ENCODE peak calls at places on chromosomes 7 and 10, in ten cellular contexts. V is tibial nerve, P is endothelial cell of umbilical vein, C is body of pancreas, A is sigmoid colon, U is esophagus squamous epithelium, Q is upper lobe of left lung, T is uterus, K is A549, O is IMR-90. I is an unnamed sample.

GRCh38 chr10:127679642-127680255 is 57.2 kb upstream of the FOXI2 start:
- DNase-seq in A (no peak), Q (no peak), V (no peak), O (no peak), P (no peak), T (no peak), U (no peak), C (no peak), K (no peak), I (no peak)

GRCh38 chr10:97291357-97292096 is 910 bp downstream of the ARHGAP19 start:
- DNase-seq in Q (no peak), U (no peak), P (no peak), A (no peak), O (no peak), C (no peak), T (no peak), K (no peak), V (no peak), I (no peak)

GRCh38 chr10:103072276-103072675 is 120.8 kb downstream of the NT5C2 start:
- DNase-seq in P (no peak), K (no peak), Q (no peak), V (no peak), T (no peak), A (no peak), C (no peak), U (no peak), O (no peak), I (no peak)

GRCh38 chr10:119357389-119358139 is 150.2 kb downstream of the GRK5 start:
- DNase-seq in A (peak; percentile 61), O (no peak), U (no peak), T (no peak), Q (no peak), K (no peak), V (no peak), P (no peak), C (no peak), I (no peak)

GRCh38 chr7:47782792-47783191 is 165.5 kb downstream of the PKD1L1 start:
- DNase-seq in C (no peak), A (no peak), V (no peak), T (no peak), Q (no peak), U (no peak), O (no peak), K (no peak), P (no peak), I (no peak)

GRCh38 chr7:31192996-31193395 is 140.9 kb downstream of the ADCYAP1R1 start:
- DNase-seq in U (no peak), Q (peak; percentile 55), P (peak; percentile 36), O (peak; percentile 16), A (no peak), V (no peak), T (no peak), K (peak; percentile 66), C (peak; percentile 56), I (peak; percentile 82)

GRCh38 chr10:102963237-102963886 is 45.3 kb downstream of the CNNM2 start:
- DNase-seq in Q (no peak), P (peak; percentile 39), U (no peak), V (no peak), O (peak; percentile 37), T (no peak), A (no peak), C (no peak), K (peak; percentile 63), I (no peak)

GRCh38 chr7:100430450-100431285 is 1.0 kb downstream of the MEPCE start:
- DNase-seq in V (peak; percentile 42), O (peak; percentile 27), Q (no peak), P (no peak), C (peak; percentile 33), A (peak; percentile 73), K (no peak), U (no peak), T (no peak), I (no peak)

GRCh38 chr10:77496941-77497420 is 140.6 kb downstream of the KCNMA1 start:
- DNase-seq in C (no peak), P (no peak), U (no peak), Q (no peak), A (no peak), V (no peak), O (peak; percentile 63), T (no peak), K (no peak), I (no peak)

GRCh38 chr7:107404740-107405537 is 64.9 kb upstream of the GPR22 start:
- DNase-seq in U (no peak), O (no peak), P (peak; percentile 7), A (no peak), K (no peak), V (no peak), T (no peak), Q (no peak), C (no peak), I (no peak)

GRCh38 chr7:141024668-141025067 is 9.9 kb upstream of the MRPS33 start:
- DNase-seq in P (no peak), U (no peak), O (no peak), K (no peak), A (no peak), C (no peak), Q (no peak), V (no peak), T (no peak), I (no peak)

GRCh38 chr7:134473861-134474291 is 15.0 kb upstream of the AKR1B1 start:
- DNase-seq in Q (no peak), T (no peak), A (no peak), U (no peak), O (peak; percentile 64), V (no peak), K (peak; percentile 82), P (no peak), C (no peak), I (no peak)

GRCh38 chr10:49220031-49220430 is 31.8 kb upstream of the TMEM273 start:
- DNase-seq in K (no peak), T (no peak), C (no peak), P (no peak), Q (no peak), V (no peak), A (no peak), U (no peak), O (peak; percentile 65), I (no peak)

GRCh38 chr7:29194594-29195417 is at the start of gene CHN2:
- DNase-seq in A (peak; percentile 80), K (no peak), U (no peak), Q (peak; percentile 54), P (peak; percentile 42), T (peak; percentile 39), O (no peak), V (peak; percentile 21), C (peak; percentile 82), I (no peak)
- TF ChIP-seq POLR2A in A (no peak), K (no peak), U (no peak), Q (peak; percentile 57), P (no peak), T (peak; percentile 19), O (no peak), V (no peak), C (peak; percentile 85), I (no peak)

DNA sequence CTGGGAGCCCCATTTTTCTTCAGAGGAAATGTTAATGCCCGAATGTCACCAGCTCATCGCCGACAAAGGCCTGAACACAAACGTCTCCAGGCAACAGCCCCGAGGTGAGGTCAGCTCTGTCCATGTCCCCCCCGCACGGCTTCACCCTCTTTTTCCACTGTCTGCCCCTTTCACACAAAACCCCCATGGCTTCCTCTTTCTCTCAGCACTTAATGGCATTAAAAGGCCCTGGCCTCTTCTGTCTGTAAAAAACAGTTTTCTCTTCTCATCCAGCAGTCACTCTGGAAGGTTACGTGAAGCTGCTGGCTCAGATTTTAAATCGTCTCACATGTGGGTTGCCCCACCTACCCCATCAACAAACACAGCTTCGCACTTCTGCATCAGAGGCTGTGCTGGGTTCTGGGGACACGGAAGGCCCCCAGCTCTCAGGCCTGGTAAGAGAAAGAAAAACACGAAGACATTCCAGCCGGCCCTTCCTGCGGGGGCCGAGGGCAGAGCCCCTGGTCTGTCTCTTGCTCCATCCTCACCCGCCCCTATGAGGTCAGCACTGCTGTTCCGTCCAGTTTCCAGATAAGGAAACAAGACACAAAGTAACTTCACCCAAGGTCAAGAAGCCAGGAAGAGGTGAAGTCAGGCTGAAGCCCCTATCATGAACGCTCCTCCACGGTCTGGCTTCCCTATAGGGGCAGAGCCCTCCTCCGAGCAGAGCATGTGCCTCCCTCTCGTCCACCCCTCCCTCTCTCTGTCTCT is 91.1 kb upstream of the PDGFA start:
- DNase-seq in V (no peak), T (peak; percentile 66), O (peak; percentile 12), A (no peak), K (no peak), Q (no peak), U (no peak), P (peak; percentile 74), C (no peak), I (no peak)
- TF ChIP-seq POLR2A in V (no peak), T (no peak), O (no peak), A (no peak), K (no peak), Q (no peak), U (no peak), P (no peak), C (no peak), I (no peak)

DNA sequence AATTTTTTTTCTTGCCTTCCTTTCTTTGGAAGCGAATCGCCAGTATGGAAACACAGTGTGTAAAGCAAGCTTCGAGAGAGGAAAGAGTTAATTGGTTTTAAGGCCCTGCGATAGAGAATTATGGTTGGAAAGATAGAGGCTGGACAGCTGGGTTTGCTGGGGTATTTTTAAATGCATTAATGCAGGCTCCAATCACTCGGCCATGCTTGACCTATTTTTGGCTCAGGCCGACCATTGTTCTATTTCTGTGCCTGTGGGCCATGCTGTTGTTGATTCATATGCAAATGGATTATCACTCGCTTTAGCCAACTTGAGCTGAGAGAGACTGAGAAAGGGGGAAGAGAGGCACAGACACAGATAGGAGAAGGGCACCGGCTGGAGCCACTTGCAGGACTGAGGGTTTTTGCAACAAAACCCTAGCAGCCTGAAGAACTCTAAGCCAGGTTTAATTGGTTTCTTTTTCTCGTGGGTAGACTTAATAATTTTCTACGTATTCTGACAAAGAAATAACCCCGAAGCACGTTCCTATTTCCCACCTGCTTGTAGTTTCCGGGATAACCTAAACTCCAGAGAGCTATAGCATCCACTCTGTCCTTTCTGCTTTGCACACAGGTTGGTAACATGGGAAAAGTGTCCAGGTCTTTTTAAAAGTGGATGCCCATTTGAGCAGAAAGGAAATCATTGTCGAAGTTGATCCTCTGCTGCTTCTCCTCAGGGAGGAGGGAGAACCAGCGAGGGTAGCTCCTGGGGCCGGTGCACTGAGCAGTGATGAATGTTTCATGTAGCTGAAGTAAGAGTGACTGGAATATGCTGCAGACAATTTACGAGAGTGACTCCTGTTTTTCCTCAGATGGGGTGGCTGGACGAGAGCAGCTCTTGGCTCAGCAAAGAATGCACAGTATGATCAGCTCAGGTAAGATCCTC is at the start of gene HDAC9:
- DNase-seq in A (no peak), T (peak; percentile 31), Q (peak; percentile 22), O (peak; percentile 48), U (no peak), V (no peak), C (no peak), K (no peak), P (peak; percentile 63), I (no peak)
- TF ChIP-seq POLR2A in A (no peak), T (no peak), Q (peak; percentile 10), O (no peak), U (no peak), V (no peak), C (no peak), K (no peak), P (no peak), I (no peak)

DNA sequence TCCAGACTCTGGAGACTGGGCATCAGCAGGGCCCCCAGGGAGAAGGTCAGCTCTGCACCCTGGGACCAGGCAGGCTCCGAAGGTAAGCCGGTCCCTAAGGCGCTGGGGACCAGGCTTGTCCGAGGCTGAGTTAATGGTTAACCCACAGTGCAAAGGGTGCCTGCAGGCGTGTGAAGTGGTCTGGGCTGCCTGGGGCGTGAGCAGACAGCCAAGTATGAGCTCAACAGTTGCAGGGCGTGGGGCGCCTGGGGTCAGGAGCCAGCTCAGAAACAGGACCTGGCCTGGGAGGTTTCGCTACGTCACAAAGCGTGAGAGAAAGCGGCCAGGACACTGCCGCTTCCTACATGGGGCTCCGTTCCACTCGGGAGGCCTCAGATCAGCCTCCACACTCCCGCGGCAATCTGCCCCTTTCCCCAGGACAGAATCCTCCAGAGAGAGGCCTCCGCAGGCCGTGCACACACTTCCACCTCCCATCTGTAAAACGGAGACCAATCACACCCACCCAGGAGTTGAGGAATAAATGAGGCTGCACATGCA is 16.0 kb downstream of the PDGFA start:
- DNase-seq in P (no peak), V (no peak), T (no peak), A (peak; percentile 78), O (no peak), C (peak; percentile 98), Q (peak; percentile 95), K (peak; percentile 78), U (no peak), I (no peak)
- TF ChIP-seq POLR2A in P (no peak), V (no peak), T (no peak), A (peak; percentile 16), O (no peak), C (peak; percentile 83), Q (no peak), K (no peak), U (no peak), I (no peak)